ENCODE peak calls at places on chromosomes 7 and 10, in seven cellular contexts. E is mucosa of descending colon, U is colonic mucosa, H is PC-3, G is body of pancreas, Y is cardiac muscle cell, R is fibroblast of lung. O is an unnamed sample.
A peak's percentile ranks its signal among the peaks of the same experiment; 100 is the strongest.

GRCh38 chr7:94129443-94130140 is 125.4 kb upstream of the BET1 start:
- DNase-seq in E (no peak), U (no peak), H (peak; percentile 55), G (no peak), Y (peak; percentile 85), R (peak; percentile 94), O (no peak)

GRCh38 chr10:74825033-74825370 is 1.4 kb upstream of the KAT6B start:
- DNase-seq in E (peak; percentile 77), U (peak; percentile 47), H (no peak), G (peak; percentile 17), Y (no peak), R (no peak), O (no peak)

GRCh38 chr10:24701447-24701846 is 22.2 kb downstream of the ARHGAP21 start:
- DNase-seq in E (no peak), U (no peak), H (no peak), G (no peak), Y (peak; percentile 33), R (no peak), O (no peak)

GRCh38 chr7:158255156-158255555 is 332.5 kb downstream of the PTPRN2 start:
- DNase-seq in E (no peak), U (no peak), H (no peak), G (peak; percentile 0), Y (no peak), R (no peak), O (no peak)

GRCh38 chr10:74113546-74113945 is 37.1 kb downstream of the AP3M1 start:
- DNase-seq in E (no peak), U (no peak), H (peak; percentile 62), G (no peak), Y (peak; percentile 38), R (no peak), O (no peak)

GRCh38 chr7:11252705-11253272 is 279.1 kb downstream of the PHF14 start:
- DNase-seq in E (no peak), U (no peak), H (peak; percentile 37), G (no peak), Y (no peak), R (no peak), O (no peak)

GRCh38 chr10:88019753-88020152 is 156.3 kb downstream of the PTEN start:
- DNase-seq in E (no peak), U (no peak), H (no peak), G (no peak), Y (no peak), R (no peak), O (no peak)

GRCh38 chr10:108970016-108970415 is 953.3 kb downstream of the XPNPEP1 start:
- DNase-seq in E (no peak), U (no peak), H (peak; percentile 51), G (no peak), Y (peak; percentile 2), R (peak; percentile 3), O (no peak)

GRCh38 chr7:95246935-95247370 is 77.4 kb downstream of the PON1 start:
- DNase-seq in E (no peak), U (peak; percentile 76), H (peak; percentile 73), G (peak; percentile 79), Y (peak; percentile 90), R (peak; percentile 86), O (no peak)

GRCh38 chr10:96280859-96281258 is 9.5 kb upstream of the BLNK start:
- DNase-seq in E (no peak), U (no peak), H (peak; percentile 21), G (no peak), Y (no peak), R (no peak), O (no peak)

GRCh38 chr7:140062118-140062527 is 628 bp downstream of the PARP12 start:
- DNase-seq in E (peak; percentile 79), U (peak; percentile 52), H (peak; percentile 17), G (peak; percentile 43), Y (peak; percentile 9), R (no peak), O (no peak)

GRCh38 chr10:132141076-132141475 is 45.7 kb upstream of the DPYSL4 start:
- DNase-seq in E (no peak), U (no peak), H (no peak), G (no peak), Y (no peak), R (no peak), O (no peak)

GRCh38 chr7:28536259-28536658 is 123.9 kb downstream of the CREB5 start:
- DNase-seq in E (no peak), U (no peak), H (peak; percentile 37), G (peak; percentile 5), Y (peak; percentile 51), R (peak; percentile 27), O (no peak)

GRCh38 chr10:127259385-127259784 is 63.0 kb upstream of the INSYN2A start:
- DNase-seq in E (no peak), U (no peak), H (no peak), G (no peak), Y (no peak), R (no peak), O (no peak)

GRCh38 chr7:50632561-50633413 is 67.6 kb upstream of the DDC start:
- DNase-seq in E (no peak), U (peak; percentile 66), H (peak; percentile 69), G (peak; percentile 61), Y (peak; percentile 74), R (peak; percentile 63), O (no peak)

GRCh38 chr10:22316286-22317120 is at the start of gene COMMD3:
- DNase-seq in E (peak; percentile 91), U (peak; percentile 88), H (peak; percentile 82), G (peak; percentile 89), Y (peak; percentile 93), R (peak; percentile 90), O (peak; percentile 70)

GRCh38 chr10:81108516-81109199 is 571.0 kb downstream of the SH2D4B start:
- DNase-seq in E (no peak), U (peak; percentile 20), H (no peak), G (no peak), Y (no peak), R (no peak), O (no peak)

DNA sequence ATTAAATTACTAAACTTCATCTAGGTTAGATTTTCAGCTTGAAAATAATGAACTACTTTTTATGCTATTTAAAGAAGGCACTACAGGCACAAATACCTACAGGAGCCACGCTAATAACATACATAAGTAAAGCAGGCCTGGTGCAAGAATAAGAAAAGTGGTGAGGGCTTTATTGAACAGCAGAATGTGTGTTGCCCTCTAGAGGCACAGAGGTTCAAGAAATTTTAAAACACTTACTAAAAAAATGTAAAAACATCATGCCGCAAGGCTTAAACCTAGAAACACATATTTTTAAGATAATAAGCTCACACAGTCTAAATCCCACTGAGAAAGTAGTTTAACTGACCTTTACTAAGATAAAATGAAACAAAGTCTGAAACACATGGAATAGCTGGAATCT is 20.3 kb downstream of the CACUL1 start:
- DNase-seq in E (no peak), U (no peak), H (no peak), G (no peak), Y (no peak), R (peak; percentile 22), O (no peak)
- TF ChIP-seq CTCF in E (no peak), U (no peak), H (peak; percentile 42), G (no peak), Y (peak; percentile 50), R (peak; percentile 33), O (no peak)

DNA sequence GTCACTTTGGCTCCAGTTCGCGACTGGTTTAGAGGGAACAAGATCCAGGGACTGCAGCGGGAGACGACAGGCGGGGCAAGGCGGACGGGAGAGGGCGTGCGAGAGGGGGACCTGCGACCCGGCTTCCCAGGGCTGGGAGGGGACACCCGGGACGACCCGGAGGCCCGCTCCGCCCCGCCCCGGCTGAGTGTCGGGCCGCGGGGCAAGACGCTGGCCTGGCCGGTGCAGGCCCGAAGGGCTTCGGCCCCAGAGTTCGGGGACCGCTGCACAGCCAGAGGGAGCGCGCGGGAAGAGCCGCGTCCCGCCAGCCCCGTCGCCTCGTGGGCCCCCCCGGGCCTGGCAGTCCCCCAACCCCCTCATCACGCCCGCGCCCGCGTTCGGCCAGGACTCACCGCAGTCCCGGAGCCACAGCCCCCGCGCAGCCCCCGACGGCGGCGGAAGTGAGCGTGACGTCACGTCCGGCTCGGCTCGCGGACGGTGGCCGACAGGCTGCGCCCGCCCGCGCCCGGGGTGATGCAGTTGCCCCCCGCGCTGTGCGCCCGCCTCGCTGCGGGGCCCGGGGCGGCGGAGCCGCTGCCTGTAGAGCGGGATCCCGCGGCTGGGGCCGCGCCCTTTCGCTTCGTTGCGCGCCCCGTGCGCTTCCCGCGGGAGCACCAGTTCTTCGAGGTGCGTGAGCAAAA is at the start of the genes TUBGCP2 and ZNF511:
- DNase-seq in E (peak; percentile 92), U (peak; percentile 85), H (peak; percentile 72), G (peak; percentile 84), Y (peak; percentile 89), R (peak; percentile 81), O (peak; percentile 70)
- TF ChIP-seq CTCF in E (no peak), U (no peak), H (no peak), G (peak; percentile 26), Y (peak; percentile 22), R (peak; percentile 18), O (no peak)

DNA sequence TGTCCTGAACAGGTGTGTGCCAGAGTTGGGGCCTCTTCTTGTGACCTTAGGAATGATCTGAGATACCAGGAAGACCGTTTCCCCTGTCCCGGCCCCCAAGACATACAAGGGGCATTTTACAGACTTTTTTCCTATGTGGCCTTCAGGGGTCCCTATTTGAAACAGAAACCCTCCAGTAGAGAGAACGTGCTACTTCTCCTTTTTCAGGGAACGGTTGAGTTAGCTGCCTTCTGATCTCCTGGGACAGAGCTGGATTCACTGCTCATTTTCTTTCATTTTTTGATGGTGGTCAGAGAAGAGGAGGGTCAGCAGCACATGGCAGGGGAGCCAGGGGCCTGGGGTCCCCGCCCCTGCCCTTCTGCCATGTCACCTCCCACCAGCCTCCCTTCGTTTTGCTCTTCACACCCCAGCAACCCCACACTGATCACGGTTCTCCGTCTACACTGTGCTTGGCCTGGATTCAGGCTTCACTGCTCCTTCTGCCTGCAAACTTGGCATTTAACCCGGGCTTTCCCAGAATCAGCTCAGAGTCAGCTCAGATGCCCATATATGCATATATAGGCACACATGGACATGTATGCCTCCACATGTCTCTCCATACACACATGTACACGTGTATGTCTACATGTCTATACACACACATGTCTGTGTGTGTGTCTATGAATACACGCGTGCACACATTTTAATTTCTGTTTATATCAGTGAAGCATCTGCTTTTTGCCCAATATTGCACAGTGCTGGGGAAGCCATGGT is 138.0 kb upstream of the BTBD16 start:
- DNase-seq in E (no peak), U (no peak), H (no peak), G (no peak), Y (no peak), R (peak; percentile 31), O (no peak)
- TF ChIP-seq CTCF in E (no peak), U (no peak), H (no peak), G (no peak), Y (no peak), R (no peak), O (no peak)

DNA sequence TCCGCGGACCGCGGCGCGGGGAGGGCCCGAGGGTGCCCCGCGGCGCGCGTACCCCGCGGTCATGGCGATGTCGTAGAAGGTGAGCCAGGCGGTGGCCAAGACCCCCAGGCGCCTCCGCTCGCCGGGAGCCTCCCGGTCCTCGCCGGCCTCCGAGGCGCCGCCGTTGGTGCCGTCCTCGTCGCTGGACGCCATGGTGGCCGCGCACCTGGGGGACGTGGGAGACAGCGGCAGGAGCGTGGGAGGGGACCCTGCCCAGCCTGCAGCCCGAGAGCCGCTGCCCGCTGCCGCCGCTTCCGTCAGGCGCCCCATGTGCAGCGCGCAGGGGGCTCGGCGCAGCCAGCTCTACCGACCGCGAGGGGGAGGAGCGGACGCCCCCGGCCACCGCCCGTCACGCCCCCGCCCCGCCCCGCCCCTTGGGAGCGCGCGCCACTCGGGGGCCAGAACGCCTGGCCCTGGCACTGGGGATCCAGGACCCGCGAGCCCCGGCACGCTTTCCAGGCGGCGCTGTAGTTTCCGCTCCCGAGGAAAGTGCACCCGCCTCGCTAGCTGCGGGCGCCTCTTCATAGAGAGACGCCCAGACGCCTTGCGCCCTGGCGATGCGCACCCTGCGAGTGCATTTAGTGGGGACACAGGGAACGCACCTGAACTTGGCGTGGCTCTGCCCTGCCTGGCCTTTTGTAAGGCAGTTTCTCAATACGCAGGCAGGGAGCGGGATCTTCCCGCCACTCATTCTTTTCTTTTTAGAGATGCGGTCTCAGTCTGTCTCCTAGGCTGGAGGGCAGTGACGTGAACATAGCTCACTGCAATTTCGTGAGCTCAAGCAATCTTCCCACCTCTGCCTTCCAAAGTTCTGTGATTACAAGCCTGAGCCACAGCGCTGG is at the start of gene HACD1:
- DNase-seq in E (peak; percentile 74), U (peak; percentile 74), H (peak; percentile 54), G (peak; percentile 65), Y (peak; percentile 65), R (peak; percentile 59), O (no peak)
- TF ChIP-seq CTCF in E (no peak), U (no peak), H (peak; percentile 24), G (no peak), Y (peak; percentile 23), R (no peak), O (no peak)

O was measured in omental fat pad.